ENCODE peak calls at places on chromosomes 1 and 21, in six cellular contexts. One of them, this sample, is unnamed.

GRCh38 chr1:8903908-8904650 is 25.6 kb upstream of the ENO1 start:
- DNase-seq in cardiac fibroblast: peak
- DNase-seq in lower leg skin: peak
- DNase-seq in lung: peak
- DNase-seq in CD8-positive, alpha-beta memory T cell: no peak
- DNase-seq in Peyer's patch: peak
- DNase-seq in this sample: peak

GRCh38 chr21:33682992-33683627 is 40.8 kb downstream of the ITSN1 start:
- DNase-seq in lower leg skin: no peak
- DNase-seq in lung: no peak
- DNase-seq in Peyer's patch: no peak
- DNase-seq in cardiac fibroblast: peak
- DNase-seq in CD8-positive, alpha-beta memory T cell: no peak
- DNase-seq in this sample: no peak

GRCh38 chr1:2411801-2412394 is 466 bp downstream of the PEX10 start:
- DNase-seq in Peyer's patch: no peak
- DNase-seq in cardiac fibroblast: no peak
- DNase-seq in CD8-positive, alpha-beta memory T cell: peak
- DNase-seq in lower leg skin: no peak
- DNase-seq in lung: no peak
- DNase-seq in this sample: peak

GRCh38 chr1:118185083-118185899 is at the start of gene SPAG17:
- DNase-seq in cardiac fibroblast: peak
- DNase-seq in lung: peak
- DNase-seq in Peyer's patch: peak
- DNase-seq in lower leg skin: peak
- DNase-seq in CD8-positive, alpha-beta memory T cell: no peak
- DNase-seq in this sample: peak

GRCh38 chr1:207898260-207898659 is 12.7 kb downstream of the CD34 start:
- DNase-seq in Peyer's patch: no peak
- DNase-seq in cardiac fibroblast: no peak
- DNase-seq in lung: no peak
- DNase-seq in CD8-positive, alpha-beta memory T cell: no peak
- DNase-seq in lower leg skin: no peak
- DNase-seq in this sample: peak

GRCh38 chr1:47437518-47438320 is at the start of gene FOXD2:
- DNase-seq in cardiac fibroblast: peak
- DNase-seq in lower leg skin: peak
- DNase-seq in lung: peak
- DNase-seq in Peyer's patch: peak
- DNase-seq in CD8-positive, alpha-beta memory T cell: peak
- DNase-seq in this sample: peak

GRCh38 chr1:231040019-231040799 is at the start of gene FAM89A:
- DNase-seq in CD8-positive, alpha-beta memory T cell: peak
- DNase-seq in lung: no peak
- DNase-seq in Peyer's patch: peak
- DNase-seq in lower leg skin: no peak
- DNase-seq in cardiac fibroblast: no peak
- DNase-seq in this sample: peak

GRCh38 chr1:223670458-223671159 is 5.1 kb upstream of the CAPN8 start:
- DNase-seq in lower leg skin: no peak
- DNase-seq in cardiac fibroblast: peak
- DNase-seq in Peyer's patch: peak
- DNase-seq in lung: peak
- DNase-seq in CD8-positive, alpha-beta memory T cell: no peak
- DNase-seq in this sample: no peak

GRCh38 chr1:248841702-248842395 is 3.8 kb downstream of the ZNF672 start:
- DNase-seq in lower leg skin: no peak
- DNase-seq in lung: no peak
- DNase-seq in CD8-positive, alpha-beta memory T cell: peak
- DNase-seq in Peyer's patch: peak
- DNase-seq in cardiac fibroblast: peak
- DNase-seq in this sample: no peak

GRCh38 chr1:25795955-25796806 is 3.8 kb upstream of the SELENON start:
- DNase-seq in lung: peak
- DNase-seq in Peyer's patch: peak
- DNase-seq in CD8-positive, alpha-beta memory T cell: peak
- DNase-seq in cardiac fibroblast: no peak
- DNase-seq in lower leg skin: no peak
- DNase-seq in this sample: no peak

GRCh38 chr1:246161626-246162025 is 345.5 kb downstream of the SMYD3 start:
- DNase-seq in CD8-positive, alpha-beta memory T cell: no peak
- DNase-seq in lower leg skin: no peak
- DNase-seq in Peyer's patch: no peak
- DNase-seq in lung: no peak
- DNase-seq in cardiac fibroblast: peak
- DNase-seq in this sample: no peak

GRCh38 chr1:16211824-16212223 is 628 bp downstream of the ARHGEF19 start:
- DNase-seq in lung: no peak
- DNase-seq in cardiac fibroblast: no peak
- DNase-seq in Peyer's patch: no peak
- DNase-seq in CD8-positive, alpha-beta memory T cell: no peak
- DNase-seq in lower leg skin: no peak
- DNase-seq in this sample: no peak
- H3K4me3 ChIP-seq in lung: no peak
- H3K4me3 ChIP-seq in cardiac fibroblast: no peak
- H3K4me3 ChIP-seq in Peyer's patch: no peak
- H3K4me3 ChIP-seq in CD8-positive, alpha-beta memory T cell: no peak
- H3K4me3 ChIP-seq in lower leg skin: no peak
- H3K4me3 ChIP-seq in this sample: no peak

DNA sequence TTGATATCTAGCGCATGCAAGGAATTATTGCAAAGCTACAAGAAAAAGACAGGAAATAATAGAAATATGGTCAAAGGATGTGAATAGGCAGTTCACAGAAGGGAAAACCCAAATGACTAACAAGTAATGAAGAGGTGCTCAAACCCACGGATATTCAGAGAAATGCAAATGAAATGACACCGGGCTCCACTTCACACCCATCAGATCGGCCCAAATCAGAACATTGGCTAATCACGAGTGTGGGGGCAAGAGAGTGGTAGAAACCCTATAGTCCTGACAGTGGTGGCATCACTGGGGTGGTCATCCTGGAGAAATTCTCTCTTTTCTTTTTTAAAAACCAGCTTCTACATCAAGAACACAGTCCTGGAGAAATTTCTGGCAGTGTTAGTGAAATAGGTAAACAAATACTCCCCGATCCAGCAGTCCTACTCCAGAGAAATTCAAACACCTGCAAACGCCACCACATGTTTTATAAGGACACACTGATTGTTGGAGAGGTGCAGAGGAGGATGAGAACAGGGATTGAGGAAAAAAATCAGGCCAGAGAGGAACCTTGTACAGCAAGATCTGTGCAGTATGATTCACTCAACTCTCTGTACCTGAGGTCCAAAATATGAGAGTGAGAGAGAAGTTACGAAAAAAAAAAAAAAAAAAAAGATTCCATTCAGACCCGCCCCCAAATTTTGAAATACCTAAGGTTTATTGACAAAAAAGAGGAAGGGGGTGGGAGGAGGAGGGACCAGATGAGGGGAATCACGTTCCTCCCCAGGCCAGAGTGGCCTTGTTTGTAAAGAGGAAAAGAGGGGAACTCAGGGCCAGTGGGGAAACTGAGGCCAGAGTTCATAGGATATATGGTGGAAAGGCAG is 9.2 kb upstream of the TNFRSF1B start:
- DNase-seq in cardiac fibroblast: no peak
- DNase-seq in lower leg skin: no peak
- DNase-seq in lung: no peak
- DNase-seq in CD8-positive, alpha-beta memory T cell: no peak
- DNase-seq in Peyer's patch: no peak
- DNase-seq in this sample: no peak
- H3K4me3 ChIP-seq in cardiac fibroblast: no peak
- H3K4me3 ChIP-seq in lower leg skin: no peak
- H3K4me3 ChIP-seq in lung: no peak
- H3K4me3 ChIP-seq in CD8-positive, alpha-beta memory T cell: peak
- H3K4me3 ChIP-seq in Peyer's patch: no peak
- H3K4me3 ChIP-seq in this sample: no peak

DNA sequence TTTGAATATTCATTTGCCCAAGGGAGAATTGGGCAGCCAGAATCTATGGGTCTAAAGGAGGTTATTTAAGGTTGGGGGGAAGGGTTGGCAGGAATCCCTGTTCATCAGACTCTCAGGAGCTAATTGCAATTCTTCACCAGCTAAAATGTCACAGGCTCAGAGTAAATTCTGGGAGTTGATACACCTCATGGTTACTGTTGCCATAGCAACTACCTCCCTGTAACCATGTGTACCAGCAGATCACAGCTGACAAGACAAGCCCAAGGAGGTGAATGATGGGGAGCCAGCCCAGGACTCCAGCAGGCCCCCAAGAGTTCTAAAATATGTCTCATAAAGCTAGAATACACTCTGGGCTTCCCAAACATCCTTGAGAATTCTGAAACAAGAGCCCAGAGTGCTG is 75.5 kb downstream of the CAMK2N1 start:
- DNase-seq in lung: no peak
- DNase-seq in cardiac fibroblast: peak
- DNase-seq in CD8-positive, alpha-beta memory T cell: no peak
- DNase-seq in lower leg skin: no peak
- DNase-seq in Peyer's patch: no peak
- DNase-seq in this sample: no peak
- H3K4me3 ChIP-seq in lung: no peak
- H3K4me3 ChIP-seq in cardiac fibroblast: no peak
- H3K4me3 ChIP-seq in CD8-positive, alpha-beta memory T cell: no peak
- H3K4me3 ChIP-seq in lower leg skin: no peak
- H3K4me3 ChIP-seq in Peyer's patch: no peak
- H3K4me3 ChIP-seq in this sample: no peak

GRCh38 chr1:32275424-32275823 is 16.5 kb upstream of the HDAC1 start:
- DNase-seq in lower leg skin: no peak
- DNase-seq in Peyer's patch: no peak
- DNase-seq in CD8-positive, alpha-beta memory T cell: no peak
- DNase-seq in lung: no peak
- DNase-seq in cardiac fibroblast: peak
- DNase-seq in this sample: no peak
- H3K4me3 ChIP-seq in lower leg skin: no peak
- H3K4me3 ChIP-seq in Peyer's patch: no peak
- H3K4me3 ChIP-seq in CD8-positive, alpha-beta memory T cell: no peak
- H3K4me3 ChIP-seq in lung: no peak
- H3K4me3 ChIP-seq in cardiac fibroblast: no peak
- H3K4me3 ChIP-seq in this sample: no peak

DNA sequence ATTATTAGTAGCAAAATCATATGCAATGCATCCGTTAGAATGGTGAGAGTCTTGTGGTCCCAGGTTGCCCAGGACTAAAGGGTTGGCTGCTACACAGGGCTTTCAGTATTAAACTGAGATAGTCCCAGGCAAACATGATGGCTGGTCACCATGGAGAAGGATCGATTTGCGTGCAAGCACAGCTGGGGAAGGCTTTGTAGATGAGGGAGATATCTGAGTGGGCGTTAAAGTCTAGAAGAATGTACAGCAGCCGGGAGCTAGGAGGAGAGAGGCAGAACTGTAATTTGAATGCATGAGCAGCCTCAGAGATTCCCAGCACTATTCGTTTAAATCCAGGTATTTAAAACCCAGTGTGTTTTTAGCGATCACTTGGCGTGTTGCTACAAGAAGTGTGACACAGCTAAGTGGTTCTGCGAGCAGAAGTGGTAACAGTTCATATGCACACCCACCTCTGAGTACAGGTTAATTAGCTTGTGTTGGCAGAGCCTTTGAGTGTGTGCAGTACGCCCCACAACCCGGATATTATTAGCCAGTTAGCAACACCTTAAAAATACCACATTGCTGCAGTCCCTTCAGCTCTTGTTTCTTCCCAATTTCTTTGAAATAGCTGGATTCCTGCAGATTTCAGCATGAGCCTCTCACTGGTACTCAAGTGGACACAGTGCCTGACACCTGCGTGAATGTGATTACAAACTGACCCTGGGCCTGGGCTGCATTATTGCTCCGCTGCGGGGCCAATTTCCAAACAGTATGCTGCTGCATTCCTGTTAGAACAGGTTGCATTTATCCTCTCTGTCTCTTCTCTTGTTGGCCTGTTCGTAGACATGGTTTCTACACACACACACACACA is 67.1 kb upstream of the SCAF4 start:
- DNase-seq in lower leg skin: no peak
- DNase-seq in Peyer's patch: no peak
- DNase-seq in cardiac fibroblast: no peak
- DNase-seq in CD8-positive, alpha-beta memory T cell: no peak
- DNase-seq in lung: peak
- DNase-seq in this sample: no peak
- H3K4me3 ChIP-seq in lower leg skin: no peak
- H3K4me3 ChIP-seq in Peyer's patch: no peak
- H3K4me3 ChIP-seq in cardiac fibroblast: no peak
- H3K4me3 ChIP-seq in CD8-positive, alpha-beta memory T cell: no peak
- H3K4me3 ChIP-seq in lung: no peak
- H3K4me3 ChIP-seq in this sample: no peak

DNA sequence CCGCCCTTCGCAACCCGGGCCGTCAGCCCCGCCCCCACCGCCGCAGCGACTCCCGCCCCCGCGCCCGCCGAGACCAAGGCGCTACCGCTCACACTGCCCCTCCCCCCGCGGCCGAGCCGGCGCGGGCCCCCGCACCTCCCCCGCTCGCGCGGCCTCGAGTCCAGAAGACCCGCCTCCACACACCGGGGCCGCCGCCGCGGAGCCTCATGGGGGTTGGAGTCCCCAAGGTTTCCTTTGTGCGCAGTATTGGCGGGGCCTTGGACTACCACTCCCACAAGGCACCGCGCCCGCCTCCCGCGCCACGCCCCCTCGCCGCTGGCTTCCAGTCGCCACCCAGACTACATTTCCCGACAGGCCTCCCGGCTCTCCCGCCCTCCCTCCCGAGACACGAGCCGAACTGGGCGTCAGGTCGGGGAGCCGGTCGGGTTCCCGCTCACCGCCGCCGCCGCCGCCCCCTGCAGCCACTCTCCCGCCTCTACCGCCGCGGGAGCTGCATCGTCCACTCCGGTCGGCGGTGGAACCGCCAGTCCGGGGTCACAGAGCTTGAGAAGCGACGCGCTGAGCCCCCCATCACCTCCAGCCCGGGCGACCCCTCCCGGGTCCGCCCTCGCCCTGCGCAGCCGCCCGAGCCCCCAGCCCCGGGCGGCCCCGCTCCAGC is at the start of gene PHF13:
- DNase-seq in lung: peak
- DNase-seq in Peyer's patch: peak
- DNase-seq in lower leg skin: peak
- DNase-seq in CD8-positive, alpha-beta memory T cell: peak
- DNase-seq in cardiac fibroblast: peak
- DNase-seq in this sample: peak
- H3K4me3 ChIP-seq in lung: peak
- H3K4me3 ChIP-seq in Peyer's patch: peak
- H3K4me3 ChIP-seq in lower leg skin: peak
- H3K4me3 ChIP-seq in CD8-positive, alpha-beta memory T cell: peak
- H3K4me3 ChIP-seq in cardiac fibroblast: peak
- H3K4me3 ChIP-seq in this sample: peak

GRCh38 chr1:149844650-149845255 is 54.6 kb upstream of the BOLA1 start:
- DNase-seq in lung: no peak
- DNase-seq in lower leg skin: no peak
- DNase-seq in CD8-positive, alpha-beta memory T cell: no peak
- DNase-seq in Peyer's patch: no peak
- DNase-seq in cardiac fibroblast: no peak
- DNase-seq in this sample: no peak
- H3K4me3 ChIP-seq in lung: no peak
- H3K4me3 ChIP-seq in lower leg skin: no peak
- H3K4me3 ChIP-seq in CD8-positive, alpha-beta memory T cell: peak
- H3K4me3 ChIP-seq in Peyer's patch: no peak
- H3K4me3 ChIP-seq in cardiac fibroblast: no peak
- H3K4me3 ChIP-seq in this sample: no peak

GRCh38 chr1:23619299-23620188 is 60.2 kb upstream of the ID3 start:
- DNase-seq in CD8-positive, alpha-beta memory T cell: peak
- DNase-seq in lung: no peak
- DNase-seq in lower leg skin: no peak
- DNase-seq in Peyer's patch: peak
- DNase-seq in cardiac fibroblast: no peak
- DNase-seq in this sample: no peak
- H3K4me3 ChIP-seq in CD8-positive, alpha-beta memory T cell: peak
- H3K4me3 ChIP-seq in lung: peak
- H3K4me3 ChIP-seq in lower leg skin: no peak
- H3K4me3 ChIP-seq in Peyer's patch: peak
- H3K4me3 ChIP-seq in cardiac fibroblast: peak
- H3K4me3 ChIP-seq in this sample: no peak